ENCODE peak calls at places on chromosomes 12 and 14, in ten cellular contexts. S is stimulated activated CD4-positive, alpha-beta T cell treated with anti-CD3 and anti-CD28 coated beads, Interleukin-1b, Interleukin-23, amount 100 ng/mL, for 24 hours; U is natural killer cell; N is NCI-H1092; R is SK-N-MC; F is globus pallidus; D is ureter; I is G401; G is choroid plexus epithelial cell; Z is NB4. K is an unnamed sample.

GRCh38 chr12:65940744-65941143 is 116.5 kb downstream of the HMGA2 start:
- DNase-seq in S (no peak), U (no peak), N (no peak), R (no peak), F (no peak), D (no peak), I (no peak), G (no peak), Z (no peak), K (no peak)

GRCh38 chr12:53268637-53269562 is 801 bp downstream of the ESPL1 start:
- DNase-seq in S (no peak), U (no peak), N (no peak), R (no peak), F (no peak), D (no peak), I (no peak), G (peak), Z (no peak), K (no peak)

GRCh38 chr14:24673534-24674203 is 39.7 kb upstream of the GZMB start:
- DNase-seq in S (no peak), U (peak), N (no peak), R (no peak), F (no peak), D (no peak), I (no peak), G (no peak), Z (peak), K (no peak)

GRCh38 chr14:32607399-32607798 is 278.3 kb downstream of the AKAP6 start:
- DNase-seq in S (no peak), U (no peak), N (no peak), R (no peak), F (no peak), D (no peak), I (no peak), G (no peak), Z (no peak), K (no peak)

GRCh38 chr12:15550778-15551177 is 228.5 kb downstream of the PTPRO start:
- DNase-seq in S (no peak), U (no peak), N (no peak), R (no peak), F (no peak), D (no peak), I (no peak), G (no peak), Z (no peak), K (no peak)

GRCh38 chr14:75578099-75578785 is at the start of gene FLVCR2:
- DNase-seq in S (no peak), U (peak), N (no peak), R (no peak), F (peak), D (peak), I (peak), G (peak), Z (peak), K (peak)

GRCh38 chr14:102579696-102580551 is 12.5 kb upstream of the RCOR1 start:
- DNase-seq in S (no peak), U (no peak), N (no peak), R (peak), F (no peak), D (no peak), I (no peak), G (peak), Z (peak), K (no peak)

GRCh38 chr12:94643585-94643984 is 6.8 kb downstream of the TMCC3 start:
- DNase-seq in S (no peak), U (no peak), N (no peak), R (no peak), F (no peak), D (no peak), I (no peak), G (peak), Z (peak), K (no peak)

GRCh38 chr12:79300199-79300568 is 390.6 kb downstream of the PAWR start:
- DNase-seq in S (no peak), U (no peak), N (no peak), R (no peak), F (no peak), D (no peak), I (no peak), G (peak), Z (peak), K (no peak)

GRCh38 chr12:20588057-20588456 is 107.1 kb upstream of the SLCO1C1 start:
- DNase-seq in S (no peak), U (no peak), N (no peak), R (no peak), F (peak), D (no peak), I (peak), G (no peak), Z (no peak), K (peak)

GRCh38 chr12:48040294-48040820 is 36.1 kb upstream of the COL2A1 start:
- DNase-seq in S (no peak), U (no peak), N (no peak), R (no peak), F (no peak), D (no peak), I (no peak), G (no peak), Z (no peak), K (no peak)

GRCh38 chr14:94027566-94028449 is 1.7 kb downstream of the OTUB2 start:
- DNase-seq in S (no peak), U (no peak), N (no peak), R (no peak), F (no peak), D (no peak), I (no peak), G (no peak), Z (no peak), K (no peak)

GRCh38 chr12:88153959-88154358 is 11.9 kb downstream of the TMTC3 start:
- DNase-seq in S (no peak), U (no peak), N (peak), R (peak), F (no peak), D (no peak), I (no peak), G (peak), Z (peak), K (peak)

GRCh38 chr14:104749111-104749649 is 3.8 kb upstream of the SIVA1 start:
- DNase-seq in S (no peak), U (no peak), N (no peak), R (no peak), F (peak), D (no peak), I (no peak), G (peak), Z (no peak), K (no peak)

GRCh38 chr14:89422181-89422951 is 5.3 kb upstream of the FOXN3 start:
- DNase-seq in S (peak), U (no peak), N (no peak), R (no peak), F (no peak), D (peak), I (peak), G (no peak), Z (no peak), K (no peak)

K was measured in cerebellar cortex.